ENCODE peak calls at places on chromosomes 1 and 21, in four cellular contexts. D is GM12878, O is HepG2, H is K562. T is an unnamed sample.

GRCh38 chr1:55848906-55849305 is 633.7 kb upstream of the USP24 start:
- DNase-seq in D (no peak), O (no peak), H (no peak), T (peak; percentile 48)

GRCh38 chr1:19533626-19534025 is 48.3 kb upstream of the CAPZB start:
- DNase-seq in D (no peak), O (no peak), H (no peak), T (no peak)

GRCh38 chr1:167110586-167110985 is 16.7 kb downstream of the STYXL2 start:
- DNase-seq in D (peak; percentile 55), O (no peak), H (no peak), T (no peak)

GRCh38 chr1:52614671-52615070 is 12.5 kb downstream of the GPX7 start:
- DNase-seq in D (no peak), O (no peak), H (no peak), T (no peak)

GRCh38 chr1:184616504-184616903 is 138.2 kb downstream of the EDEM3 start:
- DNase-seq in D (no peak), O (no peak), H (no peak), T (no peak)

GRCh38 chr1:109812691-109813393 is 49.1 kb upstream of the EPS8L3 start:
- DNase-seq in D (no peak), O (no peak), H (no peak), T (no peak)

GRCh38 chr1:21141030-21141429 is 35.7 kb downstream of the EIF4G3 start:
- DNase-seq in D (no peak), O (no peak), H (no peak), T (no peak)

GRCh38 chr1:79501153-79501552 is 494.6 kb upstream of the ADGRL4 start:
- DNase-seq in D (no peak), O (no peak), H (no peak), T (no peak)

GRCh38 chr21:44723177-44724131 is 12.1 kb upstream of the TSPEAR start:
- DNase-seq in D (no peak), O (no peak), H (no peak), T (no peak)

GRCh38 chr21:44637018-44637850 is at the start of gene KRTAP10-10:
- DNase-seq in D (no peak), O (no peak), H (no peak), T (no peak)

GRCh38 chr1:194774535-194774934 is 1588.1 kb upstream of the B3GALT2 start:
- DNase-seq in D (no peak), O (no peak), H (no peak), T (no peak)

GRCh38 chr1:181044449-181044966 is 10.7 kb downstream of the MR1 start:
- DNase-seq in D (peak; percentile 60), O (peak; percentile 82), H (no peak), T (no peak)

GRCh38 chr1:233614173-233614742 is 352 bp downstream of the KCNK1 start:
- DNase-seq in D (no peak), O (no peak), H (peak; percentile 35), T (peak; percentile 51)

GRCh38 chr1:208541225-208541855 is 297.2 kb upstream of the PLXNA2 start:
- DNase-seq in D (peak; percentile 11), O (no peak), H (no peak), T (no peak)

GRCh38 chr1:201353186-201353940 is 24.1 kb downstream of the TNNT2 start:
- DNase-seq in D (no peak), O (no peak), H (no peak), T (peak; percentile 12)

GRCh38 chr1:7385471-7386225 is 385.4 kb upstream of the VAMP3 start:
- DNase-seq in D (no peak), O (no peak), H (no peak), T (no peak)

GRCh38 chr1:33636209-33636608 is 163.8 kb downstream of the ZSCAN20 start:
- DNase-seq in D (no peak), O (no peak), H (no peak), T (no peak)

GRCh38 chr1:243638186-243638585 is 211.9 kb downstream of the AKT3 start:
- DNase-seq in D (peak; percentile 1), O (no peak), H (no peak), T (no peak)

GRCh38 chr1:161784963-161785362 is 18.8 kb downstream of the ATF6 start:
- DNase-seq in D (no peak), O (no peak), H (no peak), T (no peak)

GRCh38 chr1:94746635-94747525 is 73.3 kb upstream of the SLC44A3 start:
- DNase-seq in D (no peak), O (no peak), H (no peak), T (no peak)

GRCh38 chr1:20359451-20360330 is 69.0 kb downstream of the VWA5B1 start:
- DNase-seq in D (no peak), O (no peak), H (no peak), T (no peak)

GRCh38 chr1:168099314-168099920 is 37.3 kb downstream of the GPR161 start:
- DNase-seq in D (no peak), O (no peak), H (no peak), T (no peak)

GRCh38 chr1:53945433-53946251 is at the start of gene IFT25:
- DNase-seq in D (peak; percentile 77), O (peak; percentile 85), H (peak; percentile 93), T (peak; percentile 97)

GRCh38 chr1:19664453-19665043 is at the start of gene HTR6:
- DNase-seq in D (no peak), O (no peak), H (peak; percentile 93), T (no peak)

GRCh38 chr21:44874240-44874496 is 678 bp upstream of the PTTG1IP start:
- DNase-seq in D (no peak), O (no peak), H (no peak), T (no peak)

GRCh38 chr1:43885311-43885801 is 48.2 kb upstream of the ARTN start:
- DNase-seq in D (no peak), O (no peak), H (no peak), T (peak; percentile 75)

GRCh38 chr1:65255088-65256050 is 54.0 kb upstream of the DNAJC6 start:
- DNase-seq in D (no peak), O (no peak), H (peak; percentile 55), T (peak; percentile 33)

GRCh38 chr21:15009964-15010363 is 54.8 kb downstream of the NRIP1 start:
- DNase-seq in D (no peak), O (no peak), H (no peak), T (no peak)
- TF ChIP-seq NR2C2 in D (no peak), O (no peak), H (no peak), T (no peak)

GRCh38 chr1:30690115-30690645 is 33.2 kb downstream of the MATN1 start:
- DNase-seq in D (no peak), O (no peak), H (no peak), T (no peak)
- TF ChIP-seq NR2C2 in D (no peak), O (no peak), H (no peak), T (no peak)

GRCh38 chr1:59057801-59058200 is 239.1 kb upstream of the FGGY start:
- DNase-seq in D (no peak), O (no peak), H (no peak), T (no peak)

GRCh38 chr1:59055908-59056719 is 240.8 kb upstream of the FGGY start:
- DNase-seq in D (no peak), O (no peak), H (no peak), T (no peak)

GRCh38 chr1:59054172-59054571 is 242.7 kb upstream of the FGGY start:
- DNase-seq in D (no peak), O (no peak), H (no peak), T (no peak)

GRCh38 chr1:59058681-59059441 is 238.0 kb upstream of the FGGY start:
- DNase-seq in D (no peak), O (no peak), H (no peak), T (no peak)

GRCh38 chr1:59057211-59057694 is 239.6 kb upstream of the FGGY start:
- DNase-seq in D (no peak), O (peak; percentile 64), H (no peak), T (peak; percentile 40)
- TF ChIP-seq NR2C2 in D (no peak), O (no peak), H (no peak), T (no peak)

DNA sequence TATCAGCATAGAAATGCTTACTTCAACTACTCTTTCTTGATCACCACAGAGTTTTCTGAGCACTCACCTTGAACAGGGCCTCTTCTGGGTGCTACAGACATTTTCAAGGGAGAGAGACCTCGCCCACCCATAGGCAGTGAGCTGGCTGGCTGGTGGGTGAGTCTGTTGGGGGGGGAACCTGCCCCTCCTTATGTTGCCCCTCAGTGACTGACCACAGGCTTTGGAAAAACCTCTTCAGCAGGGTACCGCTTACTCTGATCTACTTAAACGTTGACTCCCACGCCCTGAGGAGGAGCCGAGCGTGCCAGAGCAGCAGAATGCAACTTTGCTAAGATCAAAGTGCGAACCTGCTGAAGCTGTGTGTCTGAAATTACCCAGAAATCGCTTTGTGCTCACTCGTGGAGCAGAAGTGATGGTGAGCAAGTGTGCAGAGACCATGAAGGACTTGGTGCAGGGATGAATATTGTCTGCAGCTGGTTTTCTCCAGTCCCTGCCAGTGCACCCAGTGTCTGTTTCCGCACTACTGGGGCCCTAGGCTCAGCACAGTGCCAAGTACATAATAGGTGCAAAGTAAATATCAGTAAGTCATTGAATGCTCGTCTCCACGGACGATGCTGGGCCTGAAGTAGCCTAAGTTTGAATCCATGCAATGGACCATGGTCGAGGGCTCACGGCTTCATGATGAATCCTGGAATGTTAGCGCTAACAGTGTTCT is 158.7 kb upstream of the IRF2BP2 start:
- DNase-seq in D (no peak), O (peak; percentile 78), H (no peak), T (no peak)
- TF ChIP-seq NR2C2 in D (no peak), O (no peak), H (no peak), T (no peak)

DNA sequence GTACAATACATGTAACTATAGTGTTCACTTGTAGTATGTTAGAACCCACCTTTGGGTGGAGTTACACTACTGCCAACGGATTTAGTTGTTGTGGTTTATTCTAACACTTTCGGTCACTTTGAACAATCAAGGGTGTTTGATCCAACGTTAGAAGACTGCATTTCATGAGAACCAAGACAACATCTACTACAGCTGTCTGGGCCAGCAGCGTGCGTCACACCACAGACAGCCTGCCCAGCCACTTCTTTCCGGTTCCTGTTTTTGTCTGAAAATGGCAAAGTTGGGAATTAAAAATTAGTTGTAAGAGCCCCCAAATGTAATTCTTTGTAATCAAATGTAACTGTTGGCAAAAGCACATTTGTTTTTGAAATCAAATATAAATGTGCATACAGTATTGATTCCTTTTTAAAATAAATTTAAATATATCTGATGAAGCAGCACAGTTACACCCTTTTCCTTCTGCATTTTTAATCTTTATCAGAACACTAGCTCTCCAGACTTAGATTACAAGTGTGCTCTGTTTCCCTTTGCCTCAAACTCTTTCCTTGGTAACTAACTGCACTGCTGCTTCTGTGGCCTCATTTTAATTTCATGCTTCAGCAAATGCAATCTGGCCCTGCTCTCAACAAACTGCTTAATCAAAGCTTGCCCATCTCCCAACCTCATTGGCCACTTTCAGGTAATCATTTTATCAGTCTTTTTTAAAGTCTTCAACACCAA is 86.6 kb upstream of the DPH5 start:
- DNase-seq in D (peak; percentile 43), O (no peak), H (no peak), T (no peak)
- TF ChIP-seq NR2C2 in D (no peak), O (no peak), H (no peak), T (no peak)

GRCh38 chr1:157134442-157134841 is 3.8 kb downstream of the ETV3 start:
- DNase-seq in D (no peak), O (no peak), H (no peak), T (no peak)

GRCh38 chr1:157136133-157136532 is 2.1 kb downstream of the ETV3 start:
- DNase-seq in D (no peak), O (peak; percentile 22), H (no peak), T (no peak)

GRCh38 chr1:157133431-157133830 is 4.8 kb downstream of the ETV3 start:
- DNase-seq in D (no peak), O (no peak), H (no peak), T (no peak)

GRCh38 chr1:157135646-157136045 is 2.5 kb downstream of the ETV3 start:
- DNase-seq in D (no peak), O (peak; percentile 29), H (no peak), T (no peak)

GRCh38 chr1:157135070-157135469 is 3.1 kb downstream of the ETV3 start:
- DNase-seq in D (no peak), O (no peak), H (no peak), T (no peak)
- TF ChIP-seq NR2C2 in D (no peak), O (no peak), H (no peak), T (no peak)

T was measured in WTC11.